ENCODE peak calls at places on chromosomes 16 and 17, in six cellular contexts. C, V, T, O, A and I are unnamed samples.

GRCh38 chr16:20867585-20867984 is 32.6 kb downstream of the DCUN1D3 start:
- DNase-seq in O (no peak), T (no peak), C (no peak), A (no peak), V (no peak), I (no peak)

GRCh38 chr16:81585785-81586184 is 141.2 kb downstream of the CMIP start:
- DNase-seq in V (no peak), O (peak), A (peak), T (no peak), C (no peak), I (peak)

GRCh38 chr16:89361756-89362155 is 128.6 kb downstream of the ANKRD11 start:
- DNase-seq in A (no peak), C (no peak), V (no peak), T (no peak), O (no peak), I (no peak)

GRCh38 chr17:49067163-49067562 is 65.4 kb upstream of the B4GALNT2 start:
- DNase-seq in A (no peak), V (no peak), C (no peak), O (no peak), T (no peak), I (no peak)

GRCh38 chr17:51683291-51683690 is 422.9 kb downstream of the UTP18 start:
- DNase-seq in A (no peak), T (no peak), C (no peak), O (no peak), V (no peak), I (no peak)

GRCh38 chr17:7656958-7657715 is 6.4 kb downstream of the ATP1B2 start:
- DNase-seq in V (no peak), T (no peak), O (no peak), A (no peak), C (no peak), I (no peak)

GRCh38 chr16:23064642-23065041 is 84.6 kb downstream of the USP31 start:
- DNase-seq in V (peak), T (no peak), C (no peak), A (no peak), O (no peak), I (peak)

GRCh38 chr17:52145496-52145895 is 13.0 kb downstream of the CA10 start:
- DNase-seq in T (no peak), V (no peak), C (no peak), A (no peak), O (no peak), I (no peak)

GRCh38 chr17:74008196-74008595 is 195.3 kb upstream of the RPL38 start:
- DNase-seq in T (no peak), C (peak), A (peak), V (no peak), O (peak), I (peak)

GRCh38 chr17:10457952-10458351 is 11.4 kb downstream of the MYH4 start:
- DNase-seq in V (no peak), O (no peak), T (no peak), C (no peak), A (no peak), I (no peak)

GRCh38 chr17:77210331-77210730 is 69.6 kb downstream of the SEC14L1 start:
- DNase-seq in A (no peak), T (no peak), O (no peak), V (no peak), C (no peak), I (no peak)

GRCh38 chr17:78356163-78356713 is 3.6 kb downstream of the SOCS3 start:
- DNase-seq in O (peak), T (no peak), A (no peak), V (peak), C (peak), I (peak)

GRCh38 chr17:63552211-63552610 is 1.9 kb downstream of the DCAF7 start:
- DNase-seq in V (no peak), C (no peak), O (no peak), T (peak), A (no peak), I (no peak)

GRCh38 chr17:3827124-3827773 is 18.8 kb downstream of the NCBP3 start:
- DNase-seq in O (peak), T (peak), C (peak), A (peak), V (no peak), I (peak)
- TF ChIP-seq MAX in O (no peak), T (no peak), C (no peak), A (no peak), V (no peak), I (no peak)

GRCh38 chr17:80474933-80475915 is 1.2 kb downstream of the NPTX1 start:
- DNase-seq in O (no peak), T (no peak), V (no peak), A (no peak), C (no peak), I (peak)

GRCh38 chr17:80474231-80474932 is 2.0 kb downstream of the NPTX1 start:
- DNase-seq in O (peak), T (peak), V (no peak), C (peak), A (peak), I (peak)

GRCh38 chr17:80477647-80478478 is 1.5 kb upstream of the NPTX1 start:
- DNase-seq in O (peak), C (peak), T (peak), V (no peak), A (no peak), I (peak)

GRCh38 chr17:80476877-80477646 is 655 bp upstream of the NPTX1 start:
- DNase-seq in V (no peak), T (no peak), A (no peak), C (no peak), O (no peak), I (peak)

GRCh38 chr17:80475949-80476876 is at the start of gene NPTX1:
- DNase-seq in T (peak), V (no peak), A (no peak), C (no peak), O (no peak), I (no peak)
- H3K4me3 ChIP-seq in T (no peak), V (no peak), A (no peak), C (peak), O (no peak), I (no peak)

DNA sequence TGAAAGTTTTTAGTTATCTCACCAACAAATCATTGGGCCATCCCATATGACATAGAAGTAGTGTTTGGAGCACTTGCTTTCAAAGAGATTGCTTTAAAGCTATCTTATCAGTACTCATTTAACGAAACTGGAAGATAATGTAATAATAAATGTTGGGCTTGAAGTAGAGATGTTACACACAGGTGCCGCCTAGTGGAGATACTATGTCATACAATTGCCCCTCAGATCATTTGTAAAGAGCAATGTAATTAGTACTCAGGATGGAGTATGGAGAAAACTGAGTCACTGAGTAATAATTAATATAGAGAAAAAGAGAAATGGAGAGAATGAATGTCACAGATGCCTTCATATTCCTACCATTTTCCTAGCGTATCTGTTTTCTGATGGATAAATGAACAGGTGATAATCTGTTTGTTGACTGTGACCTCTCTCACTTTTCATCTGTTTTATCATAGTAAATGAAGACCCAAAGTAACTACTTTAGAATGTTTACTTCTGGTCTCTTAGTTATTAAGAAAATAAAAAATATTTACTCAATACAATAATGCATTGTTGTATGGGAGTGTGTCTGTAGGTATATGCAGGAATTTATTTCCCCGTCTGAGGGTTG is 80.4 kb downstream of the EFCAB5 start:
- DNase-seq in O (peak), C (peak), T (peak), V (no peak), A (peak), I (peak)
- TF ChIP-seq MAX in O (no peak), C (no peak), T (no peak), V (no peak), A (no peak), I (peak)

DNA sequence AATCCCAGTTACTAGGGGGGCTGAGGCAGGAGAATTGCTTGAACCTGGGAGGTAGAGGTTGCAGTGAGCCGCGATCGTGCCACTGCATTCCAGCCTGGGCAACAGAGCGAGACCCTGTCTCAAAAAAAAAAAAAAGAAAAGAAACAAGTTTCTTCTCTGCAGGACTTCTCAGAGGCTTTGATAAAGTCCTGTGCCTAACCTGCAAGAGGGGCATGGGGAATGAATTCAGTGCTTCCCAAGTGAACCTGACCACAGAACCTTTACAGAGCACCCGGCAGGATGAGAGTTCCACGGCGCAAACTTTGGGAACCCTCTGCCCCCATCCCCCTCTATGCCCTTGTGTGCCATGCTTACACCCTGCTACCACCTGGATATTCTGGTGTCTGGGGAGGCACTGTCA is 17.9 kb downstream of the ITGB4 start:
- DNase-seq in T (no peak), O (no peak), A (no peak), C (no peak), V (no peak), I (no peak)
- H3K4me3 ChIP-seq in T (no peak), O (no peak), A (no peak), C (no peak), V (no peak), I (no peak)